ENCODE peak calls at places on chromosomes 6 and 20, in six cellular contexts. One of them, this sample, is unnamed. For H3K9me3, the result is how much of the 10 kb centered on the place peaks cover.

GRCh38 chr6:15943423-15943822 is 185.5 kb upstream of the MYLIP start:
- DNase-seq in tibial artery: no peak
- DNase-seq in A549: no peak
- DNase-seq in GM23248: no peak
- DNase-seq in CD8-positive, alpha-beta T cell: no peak
- DNase-seq in right cardiac atrium: no peak
- DNase-seq in this sample: no peak

GRCh38 chr6:1837868-1838267 is 228.2 kb downstream of the FOXC1 start:
- DNase-seq in CD8-positive, alpha-beta T cell: no peak
- DNase-seq in GM23248: no peak
- DNase-seq in tibial artery: no peak
- DNase-seq in A549: no peak
- DNase-seq in right cardiac atrium: no peak
- DNase-seq in this sample: no peak

GRCh38 chr6:84462697-84463096 is 235.3 kb upstream of the CEP162 start:
- DNase-seq in CD8-positive, alpha-beta T cell: no peak
- DNase-seq in tibial artery: no peak
- DNase-seq in GM23248: peak
- DNase-seq in right cardiac atrium: no peak
- DNase-seq in A549: no peak
- DNase-seq in this sample: no peak

GRCh38 chr20:13325796-13326340 is 104.8 kb downstream of the ISM1 start:
- DNase-seq in CD8-positive, alpha-beta T cell: no peak
- DNase-seq in GM23248: no peak
- DNase-seq in A549: no peak
- DNase-seq in tibial artery: no peak
- DNase-seq in right cardiac atrium: no peak
- DNase-seq in this sample: no peak

GRCh38 chr20:32135983-32136515 is 26.5 kb downstream of the TM9SF4 start:
- DNase-seq in tibial artery: no peak
- DNase-seq in A549: no peak
- DNase-seq in right cardiac atrium: no peak
- DNase-seq in CD8-positive, alpha-beta T cell: no peak
- DNase-seq in GM23248: no peak
- DNase-seq in this sample: no peak

GRCh38 chr6:34301408-34301807 is 52.6 kb upstream of the SMIM29 start:
- DNase-seq in A549: no peak
- DNase-seq in tibial artery: peak
- DNase-seq in CD8-positive, alpha-beta T cell: no peak
- DNase-seq in right cardiac atrium: peak
- DNase-seq in GM23248: peak
- DNase-seq in this sample: peak

GRCh38 chr6:145904878-145905277 is 59.3 kb downstream of the SHPRH start:
- DNase-seq in GM23248: no peak
- DNase-seq in right cardiac atrium: no peak
- DNase-seq in CD8-positive, alpha-beta T cell: no peak
- DNase-seq in tibial artery: no peak
- DNase-seq in A549: no peak
- DNase-seq in this sample: no peak

GRCh38 chr6:129859524-129859923 is 1.6 kb downstream of the TMEM244 start:
- DNase-seq in GM23248: peak
- DNase-seq in CD8-positive, alpha-beta T cell: no peak
- DNase-seq in A549: no peak
- DNase-seq in tibial artery: no peak
- DNase-seq in right cardiac atrium: no peak
- DNase-seq in this sample: no peak

GRCh38 chr6:113450061-113450465 is 407.1 kb upstream of the MARCKS start:
- DNase-seq in tibial artery: no peak
- DNase-seq in CD8-positive, alpha-beta T cell: no peak
- DNase-seq in right cardiac atrium: no peak
- DNase-seq in GM23248: peak
- DNase-seq in A549: no peak
- DNase-seq in this sample: no peak

GRCh38 chr20:32483351-32484220 is 101.5 kb downstream of the NOL4L start:
- DNase-seq in right cardiac atrium: peak
- DNase-seq in tibial artery: peak
- DNase-seq in CD8-positive, alpha-beta T cell: peak
- DNase-seq in A549: peak
- DNase-seq in GM23248: peak
- DNase-seq in this sample: peak

GRCh38 chr6:14372738-14373484 is 255.3 kb downstream of the CD83 start:
- DNase-seq in A549: no peak
- DNase-seq in CD8-positive, alpha-beta T cell: no peak
- DNase-seq in right cardiac atrium: no peak
- DNase-seq in GM23248: no peak
- DNase-seq in tibial artery: no peak
- DNase-seq in this sample: no peak

GRCh38 chr20:37699202-37699601 is 5.4 kb downstream of the CTNNBL1 start:
- DNase-seq in GM23248: no peak
- DNase-seq in tibial artery: no peak
- DNase-seq in CD8-positive, alpha-beta T cell: no peak
- DNase-seq in right cardiac atrium: peak
- DNase-seq in A549: no peak
- DNase-seq in this sample: no peak

GRCh38 chr6:167221408-167222201 is 63.8 kb upstream of the GPR31 start:
- DNase-seq in GM23248: no peak
- DNase-seq in CD8-positive, alpha-beta T cell: no peak
- DNase-seq in A549: no peak
- DNase-seq in tibial artery: no peak
- DNase-seq in right cardiac atrium: no peak
- DNase-seq in this sample: no peak

GRCh38 chr6:149032599-149033405 is 284.7 kb upstream of the TAB2 start:
- DNase-seq in A549: peak
- DNase-seq in GM23248: peak
- DNase-seq in tibial artery: no peak
- DNase-seq in CD8-positive, alpha-beta T cell: no peak
- DNase-seq in right cardiac atrium: no peak
- DNase-seq in this sample: peak

GRCh38 chr20:16639027-16639941 is 66.0 kb upstream of the KIF16B start:
- DNase-seq in tibial artery: no peak
- DNase-seq in right cardiac atrium: no peak
- DNase-seq in GM23248: no peak
- DNase-seq in CD8-positive, alpha-beta T cell: no peak
- DNase-seq in A549: no peak
- DNase-seq in this sample: no peak

GRCh38 chr20:37852666-37853065 is 50.3 kb upstream of the VSTM2L start:
- DNase-seq in GM23248: peak
- DNase-seq in CD8-positive, alpha-beta T cell: no peak
- DNase-seq in A549: no peak
- DNase-seq in right cardiac atrium: no peak
- DNase-seq in tibial artery: no peak
- DNase-seq in this sample: peak

GRCh38 chr6:13463327-13463717 is 24.1 kb downstream of the GFOD1 start:
- DNase-seq in CD8-positive, alpha-beta T cell: no peak
- DNase-seq in tibial artery: no peak
- DNase-seq in GM23248: no peak
- DNase-seq in right cardiac atrium: no peak
- DNase-seq in A549: no peak
- DNase-seq in this sample: no peak

GRCh38 chr20:45950330-45950646 is 15.8 kb downstream of the PCIF1 start:
- DNase-seq in GM23248: no peak
- DNase-seq in CD8-positive, alpha-beta T cell: no peak
- DNase-seq in tibial artery: no peak
- DNase-seq in A549: no peak
- DNase-seq in right cardiac atrium: no peak
- DNase-seq in this sample: no peak

GRCh38 chr20:60046011-60046413 is 87.8 kb downstream of the CDH26 start:
- DNase-seq in CD8-positive, alpha-beta T cell: no peak
- DNase-seq in A549: no peak
- DNase-seq in right cardiac atrium: no peak
- DNase-seq in tibial artery: no peak
- DNase-seq in GM23248: peak
- DNase-seq in this sample: no peak

GRCh38 chr6:36853325-36853724 is 14.1 kb upstream of the CPNE5 start:
- DNase-seq in tibial artery: peak
- DNase-seq in A549: no peak
- DNase-seq in right cardiac atrium: peak
- DNase-seq in CD8-positive, alpha-beta T cell: no peak
- DNase-seq in GM23248: peak
- DNase-seq in this sample: no peak

GRCh38 chr6:36765943-36766648 is 68.5 kb downstream of the RAB44 start:
- DNase-seq in right cardiac atrium: peak
- DNase-seq in A549: peak
- DNase-seq in CD8-positive, alpha-beta T cell: peak
- DNase-seq in GM23248: peak
- DNase-seq in tibial artery: peak
- DNase-seq in this sample: peak

GRCh38 chr6:120764312-120764711 is 570.0 kb downstream of the TBC1D32 start:
- DNase-seq in A549: no peak
- DNase-seq in GM23248: no peak
- DNase-seq in CD8-positive, alpha-beta T cell: no peak
- DNase-seq in right cardiac atrium: no peak
- DNase-seq in tibial artery: no peak
- DNase-seq in this sample: no peak

GRCh38 chr20:44707259-44707580 is 7.9 kb upstream of the CCN5 start:
- DNase-seq in GM23248: no peak
- DNase-seq in right cardiac atrium: no peak
- DNase-seq in CD8-positive, alpha-beta T cell: no peak
- DNase-seq in tibial artery: no peak
- DNase-seq in A549: no peak
- DNase-seq in this sample: no peak

GRCh38 chr20:58485326-58485725 is 29.9 kb downstream of the APCDD1L start:
- DNase-seq in right cardiac atrium: no peak
- DNase-seq in CD8-positive, alpha-beta T cell: no peak
- DNase-seq in tibial artery: no peak
- DNase-seq in GM23248: no peak
- DNase-seq in A549: no peak
- DNase-seq in this sample: no peak

GRCh38 chr20:58482416-58482815 is 32.8 kb downstream of the APCDD1L start:
- DNase-seq in tibial artery: no peak
- DNase-seq in A549: no peak
- DNase-seq in CD8-positive, alpha-beta T cell: no peak
- DNase-seq in right cardiac atrium: no peak
- DNase-seq in GM23248: peak
- DNase-seq in this sample: no peak

GRCh38 chr20:58483470-58483869 is 31.7 kb downstream of the APCDD1L start:
- DNase-seq in tibial artery: no peak
- DNase-seq in right cardiac atrium: no peak
- DNase-seq in CD8-positive, alpha-beta T cell: no peak
- DNase-seq in A549: no peak
- DNase-seq in GM23248: no peak
- DNase-seq in this sample: no peak

GRCh38 chr20:58483051-58483450 is 32.1 kb downstream of the APCDD1L start:
- DNase-seq in A549: no peak
- DNase-seq in right cardiac atrium: no peak
- DNase-seq in CD8-positive, alpha-beta T cell: no peak
- DNase-seq in tibial artery: no peak
- DNase-seq in GM23248: no peak
- DNase-seq in this sample: no peak

DNA sequence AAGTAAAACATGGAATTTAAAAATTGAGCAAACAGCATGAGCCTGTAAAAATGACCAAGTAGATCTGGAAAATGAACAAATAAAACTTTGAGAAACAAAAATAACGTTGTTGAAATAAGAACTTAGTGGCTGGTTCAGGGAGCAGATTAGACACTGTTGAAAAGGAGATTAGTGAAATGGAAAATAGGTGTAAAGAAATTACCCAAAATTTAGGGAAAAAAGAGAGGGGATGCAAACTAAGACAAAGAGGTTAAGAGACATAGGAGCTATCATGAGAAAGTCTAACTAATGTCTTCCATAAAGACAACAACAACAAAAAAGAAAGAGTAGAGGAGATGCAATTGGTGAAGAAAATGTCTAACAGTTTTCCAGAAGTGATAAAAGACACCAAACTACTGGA is 29.0 kb downstream of the APCDD1L start:
- DNase-seq in CD8-positive, alpha-beta T cell: no peak
- DNase-seq in GM23248: no peak
- DNase-seq in right cardiac atrium: no peak
- DNase-seq in A549: no peak
- DNase-seq in tibial artery: no peak
- DNase-seq in this sample: no peak
- H3K9me3 ChIP-seq in CD8-positive, alpha-beta T cell: under half
- H3K9me3 ChIP-seq in GM23248: under half
- H3K9me3 ChIP-seq in right cardiac atrium: under half
- H3K9me3 ChIP-seq in A549: half or more
- H3K9me3 ChIP-seq in tibial artery: under half
- H3K9me3 ChIP-seq in this sample: under half

DNA sequence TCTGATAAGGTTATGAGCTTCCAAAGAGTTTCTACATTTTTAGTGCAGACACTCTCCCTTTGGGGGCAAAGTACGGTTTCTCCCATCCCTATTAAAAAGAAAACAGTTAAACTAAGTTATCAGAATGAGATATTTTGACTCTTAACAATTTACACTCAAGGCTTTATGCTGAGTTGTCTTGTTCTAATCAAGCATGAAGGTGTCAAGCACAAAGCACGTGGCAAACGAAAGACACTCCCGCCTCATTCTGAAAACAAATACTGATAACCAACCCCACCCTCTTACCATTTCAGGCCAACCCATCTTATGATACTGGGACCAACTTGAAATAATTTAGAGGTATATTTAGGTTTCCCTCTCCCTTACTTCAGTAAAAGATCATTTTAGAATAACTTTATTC is 24.3 kb downstream of the OR14J1 start:
- DNase-seq in right cardiac atrium: no peak
- DNase-seq in tibial artery: no peak
- DNase-seq in CD8-positive, alpha-beta T cell: no peak
- DNase-seq in GM23248: no peak
- DNase-seq in A549: no peak
- DNase-seq in this sample: no peak
- H3K9me3 ChIP-seq in right cardiac atrium: under half
- H3K9me3 ChIP-seq in tibial artery: under half
- H3K9me3 ChIP-seq in CD8-positive, alpha-beta T cell: under half
- H3K9me3 ChIP-seq in GM23248: under half
- H3K9me3 ChIP-seq in A549: under half
- H3K9me3 ChIP-seq in this sample: under half

GRCh38 chr6:40803897-40804702 is 216.9 kb upstream of the LRFN2 start:
- DNase-seq in right cardiac atrium: no peak
- DNase-seq in GM23248: peak
- DNase-seq in CD8-positive, alpha-beta T cell: no peak
- DNase-seq in tibial artery: no peak
- DNase-seq in A549: no peak
- DNase-seq in this sample: no peak

GRCh38 chr6:40799296-40800020 is 212.3 kb upstream of the LRFN2 start:
- DNase-seq in CD8-positive, alpha-beta T cell: no peak
- DNase-seq in tibial artery: no peak
- DNase-seq in A549: no peak
- DNase-seq in GM23248: no peak
- DNase-seq in right cardiac atrium: no peak
- DNase-seq in this sample: no peak

GRCh38 chr6:40804905-40805304 is 217.7 kb upstream of the LRFN2 start:
- DNase-seq in right cardiac atrium: no peak
- DNase-seq in CD8-positive, alpha-beta T cell: no peak
- DNase-seq in tibial artery: no peak
- DNase-seq in GM23248: peak
- DNase-seq in A549: no peak
- DNase-seq in this sample: no peak

GRCh38 chr6:40805336-40805735 is 218.2 kb upstream of the LRFN2 start:
- DNase-seq in GM23248: no peak
- DNase-seq in A549: no peak
- DNase-seq in CD8-positive, alpha-beta T cell: no peak
- DNase-seq in tibial artery: no peak
- DNase-seq in right cardiac atrium: no peak
- DNase-seq in this sample: no peak

GRCh38 chr6:40802481-40802880 is 215.3 kb upstream of the LRFN2 start:
- DNase-seq in tibial artery: no peak
- DNase-seq in CD8-positive, alpha-beta T cell: no peak
- DNase-seq in A549: no peak
- DNase-seq in right cardiac atrium: no peak
- DNase-seq in GM23248: no peak
- DNase-seq in this sample: peak
- H3K9me3 ChIP-seq in tibial artery: under half
- H3K9me3 ChIP-seq in CD8-positive, alpha-beta T cell: under half
- H3K9me3 ChIP-seq in A549: under half
- H3K9me3 ChIP-seq in right cardiac atrium: under half
- H3K9me3 ChIP-seq in GM23248: under half
- H3K9me3 ChIP-seq in this sample: under half

GRCh38 chr20:30484749-30485070 is 772.8 kb upstream of the DEFB115 start:
- DNase-seq in CD8-positive, alpha-beta T cell: no peak
- DNase-seq in GM23248: no peak
- DNase-seq in tibial artery: no peak
- DNase-seq in right cardiac atrium: no peak
- DNase-seq in A549: no peak
- DNase-seq in this sample: no peak
- H3K9me3 ChIP-seq in CD8-positive, alpha-beta T cell: under half
- H3K9me3 ChIP-seq in GM23248: under half
- H3K9me3 ChIP-seq in tibial artery: under half
- H3K9me3 ChIP-seq in right cardiac atrium: under half
- H3K9me3 ChIP-seq in A549: under half
- H3K9me3 ChIP-seq in this sample: under half

This sample was measured in MG63.